ENCODE peak calls at places on chromosomes 12 and 14, in four cellular contexts. J, Y, W and S are unnamed samples.

GRCh38 chr12:30278401-30278800 is 417.3 kb downstream of the IPO8 start:
- DNase-seq in J (no peak), Y (no peak), W (no peak), S (no peak)

GRCh38 chr14:85060116-85060515 is 469.8 kb upstream of the FLRT2 start:
- DNase-seq in J (peak), Y (peak), W (no peak), S (peak)

GRCh38 chr14:72607386-72608125 is 286.3 kb downstream of the DPF3 start:
- DNase-seq in J (no peak), Y (no peak), W (no peak), S (peak)

GRCh38 chr12:91185437-91185836 is 2.8 kb upstream of the DCN start:
- DNase-seq in J (no peak), Y (no peak), W (no peak), S (no peak)

GRCh38 chr14:101109981-101110728 is 206.6 kb upstream of the RTL1 start:
- DNase-seq in J (no peak), Y (no peak), W (no peak), S (no peak)

GRCh38 chr14:50763386-50764007 is 67.5 kb downstream of the NIN start:
- DNase-seq in J (peak), Y (peak), W (no peak), S (peak)

GRCh38 chr12:24500466-24501232 is 448.3 kb downstream of the BCAT1 start:
- DNase-seq in J (no peak), Y (no peak), W (no peak), S (peak)

GRCh38 chr12:45863332-45863731 is 127.0 kb downstream of the SCAF11 start:
- DNase-seq in J (no peak), Y (peak), W (no peak), S (no peak)

GRCh38 chr14:75724414-75725204 is 63.6 kb downstream of the TTLL5 start:
- DNase-seq in J (no peak), Y (no peak), W (no peak), S (peak)

GRCh38 chr12:97283297-97283696 is 179.3 kb upstream of the RMST start:
- DNase-seq in J (no peak), Y (no peak), W (no peak), S (no peak)

GRCh38 chr12:64685605-64686004 is 73.6 kb downstream of the GNS start:
- DNase-seq in J (no peak), Y (no peak), W (no peak), S (no peak)

GRCh38 chr12:121522962-121523361 is 57.9 kb downstream of the KDM2B start:
- DNase-seq in J (peak), Y (no peak), W (no peak), S (peak)

GRCh38 chr12:131105736-131106356 is 152.1 kb downstream of the ADGRD1 start:
- DNase-seq in J (no peak), Y (no peak), W (no peak), S (no peak)

GRCh38 chr12:41250748-41251147 is 62.6 kb downstream of the PDZRN4 start:
- DNase-seq in J (peak), Y (no peak), W (no peak), S (peak)

GRCh38 chr14:30403791-30404190 is 155.2 kb upstream of the G2E3 start:
- DNase-seq in J (no peak), Y (no peak), W (no peak), S (no peak)

GRCh38 chr12:105418232-105418631 is 87.7 kb downstream of the C12orf75 start:
- DNase-seq in J (peak), Y (peak), W (no peak), S (peak)

GRCh38 chr14:30656190-30656632 is 34.1 kb downstream of the SCFD1 start:
- DNase-seq in J (peak), Y (peak), W (no peak), S (peak)

GRCh38 chr12:30896461-30896860 is 30.1 kb upstream of the TSPAN11 start:
- DNase-seq in J (peak), Y (peak), W (no peak), S (peak)

GRCh38 chr12:5808956-5809355 is 136.1 kb downstream of the ANO2 start:
- DNase-seq in J (no peak), Y (no peak), W (no peak), S (peak)

GRCh38 chr12:120453977-120454376 is 7.7 kb downstream of the GATC start:
- DNase-seq in J (peak), Y (no peak), W (no peak), S (peak)

GRCh38 chr14:78535041-78535440 is 364.9 kb downstream of the NRXN3 start:
- DNase-seq in J (no peak), Y (no peak), W (no peak), S (no peak)

GRCh38 chr14:75831971-75832370 is 149.8 kb downstream of the TGFB3 start:
- DNase-seq in J (no peak), Y (no peak), W (no peak), S (peak)

GRCh38 chr14:98946995-98947394 is 325.0 kb downstream of the BCL11B start:
- DNase-seq in J (peak), Y (no peak), W (peak), S (no peak)

GRCh38 chr12:101875112-101875961 is 2.0 kb upstream of the DRAM1 start:
- DNase-seq in J (peak), Y (peak), W (no peak), S (no peak)

GRCh38 chr14:104506461-104507253 is 72.9 kb upstream of the C14orf180 start:
- DNase-seq in J (no peak), Y (no peak), W (no peak), S (no peak)

GRCh38 chr12:130115646-130116045 is 46.6 kb upstream of the FZD10 start:
- DNase-seq in J (no peak), Y (no peak), W (no peak), S (no peak)

GRCh38 chr12:26106347-26106746 is 18.5 kb downstream of the BHLHE41 start:
- DNase-seq in J (no peak), Y (no peak), W (no peak), S (no peak)

GRCh38 chr12:26101833-26102232 is 23.0 kb downstream of the BHLHE41 start:
- DNase-seq in J (no peak), Y (no peak), W (no peak), S (no peak)

GRCh38 chr12:26102954-26103353 is 21.9 kb downstream of the BHLHE41 start:
- DNase-seq in J (no peak), Y (no peak), W (no peak), S (no peak)

GRCh38 chr12:26097046-26097878 is 27.6 kb downstream of the BHLHE41 start:
- DNase-seq in J (peak), Y (peak), W (peak), S (peak)

DNA sequence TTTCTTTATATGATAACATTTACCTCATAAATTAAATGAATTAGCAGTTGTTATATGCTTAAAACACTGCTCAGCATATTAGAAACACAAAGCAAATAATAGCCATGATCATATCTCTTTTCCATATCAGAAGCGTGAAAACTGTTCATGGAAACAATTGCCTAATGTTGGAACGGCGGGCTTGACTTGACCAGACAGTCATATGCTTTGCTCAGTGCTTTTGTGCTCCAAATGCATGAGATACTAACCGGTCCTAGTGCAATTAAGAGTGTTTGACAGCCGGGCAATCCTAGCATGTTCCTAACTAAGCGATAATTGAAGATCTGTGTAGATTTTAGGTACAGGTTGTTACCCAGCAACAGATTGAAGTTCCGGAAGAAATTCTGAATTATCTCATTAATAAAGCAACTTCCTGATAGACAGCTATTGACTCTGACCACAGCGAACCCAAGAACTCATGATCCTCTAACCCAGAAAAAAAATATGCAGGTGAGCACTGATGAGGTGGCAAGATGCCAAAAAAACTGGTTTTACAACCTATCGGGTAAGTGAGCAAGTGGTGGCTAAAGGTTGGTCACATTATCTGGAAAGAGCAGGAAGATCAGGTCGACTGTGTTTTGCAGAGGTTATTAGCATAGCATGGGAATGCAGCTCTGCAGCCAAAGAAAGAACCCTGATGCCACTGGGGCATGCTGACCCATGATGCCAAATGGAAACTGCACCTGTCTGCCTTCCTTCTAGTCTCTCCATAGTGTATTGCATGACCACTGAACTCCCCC is 23.7 kb downstream of the BHLHE41 start:
- DNase-seq in J (no peak), Y (no peak), W (no peak), S (no peak)
- TF ChIP-seq CTCF in J (no peak), Y (no peak), W (no peak), S (no peak)

DNA sequence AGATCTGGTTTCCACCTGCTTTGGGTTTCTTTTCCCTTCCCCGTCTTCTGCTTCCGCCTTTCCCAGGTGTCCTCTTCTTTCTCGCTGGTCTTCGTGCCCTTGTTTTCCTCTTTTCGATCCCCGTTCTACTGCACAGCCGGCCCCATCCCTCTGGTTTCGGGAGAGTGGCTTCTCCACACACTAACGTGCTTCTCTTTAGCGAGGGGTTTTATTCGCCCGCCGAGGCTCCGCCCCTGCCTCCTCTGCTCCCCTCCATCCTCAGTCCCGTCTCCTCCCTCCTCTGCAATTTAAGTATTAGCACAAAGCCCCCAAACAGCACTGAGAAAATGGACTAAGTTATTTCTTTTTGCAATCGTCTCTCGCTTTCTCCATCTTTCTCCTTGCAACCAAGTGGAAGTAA is at the start of gene SLC7A8:
- DNase-seq in J (no peak), Y (no peak), W (peak), S (no peak)
- H3K4me3 ChIP-seq in J (peak), Y (peak), W (peak), S (peak)

DNA sequence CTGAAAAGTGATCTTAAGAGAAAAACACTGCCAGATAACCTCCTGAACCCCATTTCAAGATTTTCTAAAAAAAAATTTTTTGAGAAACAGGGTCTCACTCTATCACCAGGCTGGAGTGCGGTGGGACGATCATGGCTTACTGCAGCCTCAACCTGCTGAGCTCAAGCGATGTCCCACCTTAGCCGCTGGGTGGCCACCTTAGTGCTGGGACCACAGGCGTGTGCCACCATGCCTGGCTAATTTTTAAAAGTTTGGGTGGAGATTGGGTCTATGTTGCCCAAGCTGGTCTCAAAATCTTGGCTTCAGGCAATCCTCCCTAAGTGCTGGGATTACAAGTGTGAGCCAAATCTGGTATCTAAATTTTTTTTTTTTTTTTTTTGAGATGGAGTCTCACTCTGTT is 3.4 kb downstream of the PNMA1 start:
- DNase-seq in J (no peak), Y (no peak), W (no peak), S (no peak)
- TF ChIP-seq CTCF in J (no peak), Y (no peak), W (no peak), S (no peak)

GRCh38 chr12:9707356-9707755 is 25.5 kb downstream of the CLECL1 start:
- DNase-seq in J (no peak), Y (no peak), W (no peak), S (no peak)

GRCh38 chr12:9708853-9709252 is 24.0 kb downstream of the CLECL1 start:
- DNase-seq in J (no peak), Y (no peak), W (no peak), S (no peak)

GRCh38 chr12:9707864-9708808 is 24.8 kb downstream of the CLECL1 start:
- DNase-seq in J (peak), Y (peak), W (no peak), S (peak)

GRCh38 chr12:9702239-9702638 is 30.7 kb downstream of the CLECL1 start:
- DNase-seq in J (no peak), Y (no peak), W (no peak), S (no peak)

DNA sequence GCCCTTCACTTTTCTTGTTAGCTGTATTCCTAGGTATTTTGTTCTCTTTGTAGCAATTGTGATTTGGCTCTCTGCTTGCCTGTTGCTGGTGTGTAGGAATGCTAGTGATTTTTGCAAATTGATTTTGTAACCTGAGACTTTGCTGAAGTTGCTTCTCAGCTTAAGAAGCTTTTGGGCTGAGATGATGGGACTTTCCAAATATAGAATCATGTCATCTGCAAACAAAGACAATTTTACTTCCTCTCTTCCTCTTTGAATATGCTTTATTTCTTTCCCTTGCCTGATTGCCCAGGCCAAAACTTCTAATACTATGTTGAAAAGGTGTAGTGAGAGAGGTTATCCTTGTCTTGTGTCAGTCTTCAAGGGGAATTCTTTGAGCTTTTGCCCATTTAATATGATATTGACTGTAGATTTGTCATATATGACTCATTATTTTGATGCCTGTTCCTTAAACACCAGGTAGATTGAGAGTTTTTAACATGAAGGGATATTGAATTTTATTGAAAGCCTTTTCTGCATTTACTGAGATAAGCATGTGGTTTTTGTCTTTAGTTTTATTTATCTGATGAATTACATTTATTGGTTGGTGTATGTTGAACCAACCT is 26.7 kb downstream of the CLECL1 start:
- DNase-seq in J (no peak), Y (no peak), W (no peak), S (no peak)
- H3K4me3 ChIP-seq in J (no peak), Y (no peak), W (no peak), S (no peak)

GRCh38 chr12:111328138-111328537 is 40.8 kb downstream of the PHETA1 start:
- DNase-seq in J (no peak), Y (no peak), W (no peak), S (no peak)

GRCh38 chr12:111327474-111327873 is 41.4 kb downstream of the PHETA1 start:
- DNase-seq in J (no peak), Y (no peak), W (no peak), S (no peak)

GRCh38 chr12:111334393-111334915 is 34.4 kb downstream of the PHETA1 start:
- DNase-seq in J (no peak), Y (no peak), W (no peak), S (no peak)

GRCh38 chr12:111335811-111336210 is 33.1 kb downstream of the PHETA1 start:
- DNase-seq in J (no peak), Y (no peak), W (no peak), S (no peak)

DNA sequence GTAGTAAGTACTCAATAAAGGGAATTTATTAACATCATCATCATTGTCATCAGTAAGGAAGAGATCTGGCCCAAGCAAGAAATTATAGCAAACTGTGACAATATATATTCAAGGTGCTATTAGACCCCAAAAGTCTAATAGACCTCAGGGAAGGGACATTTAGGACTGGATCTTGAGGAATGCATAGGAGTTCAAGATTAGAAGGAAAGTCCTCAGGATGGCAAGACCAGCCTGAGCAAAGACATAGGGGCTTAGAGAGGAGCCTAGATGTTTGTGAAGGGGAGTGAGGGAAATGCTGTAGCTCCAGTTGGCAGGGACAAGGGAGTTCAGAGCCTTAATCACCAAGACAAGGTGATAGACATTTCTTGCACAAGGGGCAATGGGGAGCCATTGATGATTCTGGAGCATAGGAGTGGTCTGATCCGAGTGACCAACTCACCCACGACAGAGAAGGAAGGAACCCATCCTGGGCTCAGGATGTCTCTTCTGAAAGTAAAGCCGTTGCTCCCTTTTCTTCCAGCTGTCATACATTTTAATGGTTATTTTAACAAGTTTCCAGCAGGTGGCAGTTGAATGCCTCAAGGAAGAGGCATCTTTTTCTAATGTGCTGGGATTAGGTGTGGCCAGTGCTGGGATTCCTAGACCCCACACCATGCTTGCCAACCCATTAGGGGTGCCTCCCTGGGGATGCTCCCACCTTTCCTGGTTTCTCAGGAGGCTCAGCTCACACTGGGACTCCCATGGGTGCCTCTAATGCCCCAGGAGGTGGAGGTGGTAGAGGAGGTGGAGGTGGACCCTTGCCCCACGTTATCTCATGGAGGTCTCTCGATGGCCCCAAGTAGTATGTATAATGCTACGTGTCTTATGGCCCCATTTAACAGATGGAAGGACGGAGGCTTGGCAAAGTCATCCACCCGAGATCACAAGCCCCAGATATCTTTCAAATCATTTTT is 37.8 kb downstream of the PHETA1 start:
- DNase-seq in J (peak), Y (peak), W (no peak), S (peak)
- TF ChIP-seq CTCF in J (peak), Y (peak), W (no peak), S (peak)

GRCh38 chr12:109608270-109608669 is 34.7 kb downstream of the MVK start:
- DNase-seq in J (no peak), Y (no peak), W (no peak), S (no peak)

GRCh38 chr12:109604902-109605536 is 31.4 kb downstream of the MVK start:
- DNase-seq in J (no peak), Y (no peak), W (no peak), S (no peak)

GRCh38 chr12:109607618-109608017 is 34.0 kb downstream of the MVK start:
- DNase-seq in J (no peak), Y (no peak), W (no peak), S (no peak)

GRCh38 chr12:109605599-109606228 is 32.1 kb downstream of the MVK start:
- DNase-seq in J (no peak), Y (no peak), W (no peak), S (no peak)

GRCh38 chr12:109606261-109607028 is 32.9 kb downstream of the MVK start:
- DNase-seq in J (peak), Y (no peak), W (peak), S (no peak)
- H3K4me3 ChIP-seq in J (no peak), Y (no peak), W (no peak), S (no peak)

GRCh38 chr12:32302218-32302826 is 97.0 kb upstream of the FGD4 start:
- DNase-seq in J (peak), Y (peak), W (no peak), S (peak)
- TF ChIP-seq CTCF in J (peak), Y (peak), W (peak), S (peak)

DNA sequence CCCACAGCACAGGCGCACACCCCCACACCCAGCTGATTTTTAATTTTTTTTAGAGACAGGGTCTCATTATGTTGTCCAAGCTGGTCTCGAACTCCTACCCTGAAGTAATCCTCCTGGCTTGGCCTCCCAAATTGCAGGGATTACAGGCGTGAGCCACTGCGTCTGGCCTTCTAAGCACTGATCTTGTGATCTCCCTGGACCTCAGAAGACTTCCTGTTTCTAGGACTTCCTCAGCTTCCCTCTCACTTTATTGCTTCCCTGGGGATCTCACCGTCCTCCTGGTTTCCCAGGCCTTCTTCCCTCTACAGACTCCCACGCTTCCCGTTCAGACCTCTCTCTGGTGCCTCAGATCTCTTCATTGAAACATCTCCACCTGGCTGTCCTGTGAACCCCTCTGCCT is 13.8 kb downstream of the ZNF839 start:
- DNase-seq in J (no peak), Y (no peak), W (no peak), S (no peak)
- H3K4me3 ChIP-seq in J (no peak), Y (no peak), W (no peak), S (no peak)